ENCODE peak calls at places on chromosomes 2 and 18, in five cellular contexts. M, B, J, P and Z are unnamed samples.

GRCh38 chr2:30608643-30609042 is 161.6 kb downstream of the LCLAT1 start:
- DNase-seq in M (peak), B (no peak), J (no peak), P (no peak), Z (no peak)

GRCh38 chr2:84652430-84652829 is 136.1 kb downstream of the DNAH6 start:
- DNase-seq in M (no peak), B (no peak), J (no peak), P (no peak), Z (no peak)

GRCh38 chr2:221019668-221020067 is 552.4 kb downstream of the EPHA4 start:
- DNase-seq in M (no peak), B (no peak), J (no peak), P (no peak), Z (no peak)

GRCh38 chr2:174058022-174058421 is 92.8 kb upstream of the SP3 start:
- DNase-seq in M (no peak), B (no peak), J (no peak), P (no peak), Z (no peak)

GRCh38 chr2:239089884-239090283 is 242.0 kb downstream of the TWIST2 start:
- DNase-seq in M (no peak), B (no peak), J (no peak), P (no peak), Z (no peak)

GRCh38 chr2:223262946-223263345 is 211.0 kb downstream of the KCNE4 start:
- DNase-seq in M (peak), B (no peak), J (no peak), P (peak), Z (no peak)

GRCh38 chr2:48943436-48943835 is 187.9 kb upstream of the LHCGR start:
- DNase-seq in M (peak), B (no peak), J (no peak), P (no peak), Z (no peak)

GRCh38 chr2:1656326-1656960 is 87.9 kb downstream of the PXDN start:
- DNase-seq in M (peak), B (no peak), J (no peak), P (peak), Z (no peak)

GRCh38 chr2:86297382-86298147 is 39.9 kb downstream of the REEP1 start:
- DNase-seq in M (peak), B (no peak), J (no peak), P (no peak), Z (no peak)

GRCh38 chr2:24352664-24353063 is 7.7 kb downstream of the ITSN2 start:
- DNase-seq in M (no peak), B (no peak), J (no peak), P (no peak), Z (no peak)

GRCh38 chr18:27226556-27227075 is 41.5 kb upstream of the CHST9 start:
- DNase-seq in M (no peak), B (no peak), J (no peak), P (no peak), Z (peak)

GRCh38 chr18:77063256-77063655 is 69.3 kb downstream of the MBP start:
- DNase-seq in M (peak), B (no peak), J (no peak), P (peak), Z (no peak)

GRCh38 chr18:62389761-62390481 is 64.8 kb downstream of the TNFRSF11A start:
- DNase-seq in M (no peak), B (no peak), J (no peak), P (no peak), Z (no peak)

GRCh38 chr18:77140439-77141109 is 8.0 kb upstream of the MBP start:
- DNase-seq in M (no peak), B (no peak), J (no peak), P (no peak), Z (no peak)

GRCh38 chr2:9770308-9771100 is 72.8 kb upstream of the TAF1B start:
- DNase-seq in M (peak), B (peak), J (peak), P (peak), Z (no peak)

GRCh38 chr2:205719864-205720263 is 37.6 kb downstream of the NRP2 start:
- DNase-seq in M (no peak), B (no peak), J (no peak), P (no peak), Z (no peak)